ENCODE peak calls at places on chromosomes 7 and 10, in four cellular contexts. G, U, M and R are unnamed samples.

GRCh38 chr10:24603333-24603732 is 120.4 kb downstream of the ARHGAP21 start:
- DNase-seq in U (no peak), M (no peak), G (no peak), R (no peak)

GRCh38 chr7:132002343-132002968 is 446.0 kb upstream of the PODXL start:
- DNase-seq in U (no peak), M (no peak), G (no peak), R (no peak)

GRCh38 chr7:128940494-128941322 is 3.0 kb downstream of the IRF5 start:
- DNase-seq in G (no peak), M (no peak), U (no peak), R (no peak)

GRCh38 chr10:128883126-128884060 is 583.6 kb upstream of the MGMT start:
- DNase-seq in U (no peak), M (no peak), G (no peak), R (no peak)

GRCh38 chr10:12500406-12501303 is 151.3 kb downstream of the CAMK1D start:
- DNase-seq in U (no peak), M (no peak), G (peak), R (no peak)

GRCh38 chr7:2008936-2009540 is 223.7 kb downstream of the MAD1L1 start:
- DNase-seq in M (peak), U (no peak), G (no peak), R (no peak)

GRCh38 chr10:129761573-129761972 is 202.5 kb downstream of the EBF3 start:
- DNase-seq in U (no peak), G (no peak), M (no peak), R (no peak)

GRCh38 chr7:94392391-94392782 is 2.3 kb upstream of the COL1A2 start:
- DNase-seq in U (no peak), G (no peak), M (no peak), R (no peak)

GRCh38 chr7:128682125-128682524 is 10.0 kb downstream of the GARIN1A start:
- DNase-seq in M (no peak), G (no peak), U (no peak), R (no peak)

GRCh38 chr10:15813415-15813814 is 46.9 kb downstream of the MINDY3 start:
- DNase-seq in U (no peak), M (no peak), G (no peak), R (no peak)

GRCh38 chr7:2411815-2412586 is 8.6 kb downstream of the CHST12 start:
- DNase-seq in U (no peak), M (no peak), G (no peak), R (no peak)

GRCh38 chr10:6221971-6222751 is 19.4 kb downstream of the PFKFB3 start:
- DNase-seq in M (no peak), G (no peak), U (no peak), R (no peak)

GRCh38 chr7:102393467-102393866 is 2.7 kb upstream of the PRKRIP1 start:
- DNase-seq in G (peak), M (no peak), U (no peak), R (no peak)

GRCh38 chr10:69479241-69479730 is 28.0 kb downstream of the TSPAN15 start:
- DNase-seq in M (no peak), U (no peak), G (no peak), R (no peak)

DNA sequence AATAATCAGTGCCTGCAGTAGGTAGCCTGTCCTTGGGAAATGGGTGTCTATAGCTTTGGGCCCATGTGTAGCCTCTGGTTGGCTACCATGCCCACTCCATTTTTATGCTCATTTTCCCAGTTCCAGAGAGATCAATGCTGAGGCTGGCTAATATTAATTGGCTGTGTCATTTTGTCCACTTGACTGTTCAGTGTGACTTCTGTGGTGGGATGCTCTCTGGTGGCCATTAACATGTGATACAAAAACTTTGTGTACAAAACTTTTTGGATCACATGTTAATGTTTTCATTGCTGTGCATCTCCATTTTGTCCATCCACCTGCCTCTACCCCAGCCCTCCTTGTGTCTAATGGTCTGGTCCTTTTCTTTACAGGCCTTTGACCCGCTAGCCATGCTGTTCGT is 22.7 kb downstream of the VIM start:
- DNase-seq in M (no peak), U (no peak), G (no peak), R (no peak)
- TF ChIP-seq CTCF in M (no peak), U (no peak), G (no peak), R (no peak)

DNA sequence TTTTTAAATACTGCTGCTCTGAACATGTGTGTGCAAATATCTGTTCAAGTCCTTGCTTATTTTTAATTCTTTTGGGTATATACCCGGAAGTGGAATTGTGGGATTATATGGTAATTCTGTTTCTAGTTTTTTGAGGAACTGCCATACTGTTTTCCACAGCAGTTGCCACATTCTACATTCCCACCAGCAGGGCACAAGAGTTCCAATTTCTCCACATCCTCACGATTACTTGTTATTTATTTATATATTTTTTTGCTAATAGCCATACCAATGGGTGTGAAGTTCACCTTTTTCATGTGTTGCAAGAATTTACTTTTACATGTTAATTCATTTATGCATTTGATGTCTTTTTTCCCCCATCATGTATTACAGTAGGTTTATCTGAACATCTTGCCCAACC is 79.6 kb upstream of the CXCL12 start:
- DNase-seq in U (no peak), M (no peak), G (no peak), R (no peak)
- TF ChIP-seq CTCF in U (peak), M (peak), G (no peak), R (no peak)

GRCh38 chr7:154198481-154198880 is 146.3 kb downstream of the DPP6 start:
- DNase-seq in M (no peak), G (no peak), U (no peak), R (no peak)

GRCh38 chr7:154202002-154202401 is 149.8 kb downstream of the DPP6 start:
- DNase-seq in M (no peak), U (no peak), G (no peak), R (no peak)

GRCh38 chr7:154204046-154204445 is 151.8 kb downstream of the DPP6 start:
- DNase-seq in G (no peak), M (no peak), U (no peak), R (no peak)
- TF ChIP-seq CTCF in G (no peak), M (no peak), U (no peak), R (no peak)

GRCh38 chr7:51307811-51308737 is 8.5 kb downstream of the COBL start:
- DNase-seq in U (no peak), M (no peak), G (no peak), R (no peak)
- TF ChIP-seq CTCF in U (no peak), M (no peak), G (no peak), R (no peak)

GRCh38 chr10:98555011-98555619 is 108.4 kb upstream of the HPS1 start:
- DNase-seq in G (no peak), M (no peak), U (no peak), R (no peak)

GRCh38 chr10:98560585-98560984 is 113.8 kb upstream of the HPS1 start:
- DNase-seq in U (no peak), G (no peak), M (no peak), R (no peak)

DNA sequence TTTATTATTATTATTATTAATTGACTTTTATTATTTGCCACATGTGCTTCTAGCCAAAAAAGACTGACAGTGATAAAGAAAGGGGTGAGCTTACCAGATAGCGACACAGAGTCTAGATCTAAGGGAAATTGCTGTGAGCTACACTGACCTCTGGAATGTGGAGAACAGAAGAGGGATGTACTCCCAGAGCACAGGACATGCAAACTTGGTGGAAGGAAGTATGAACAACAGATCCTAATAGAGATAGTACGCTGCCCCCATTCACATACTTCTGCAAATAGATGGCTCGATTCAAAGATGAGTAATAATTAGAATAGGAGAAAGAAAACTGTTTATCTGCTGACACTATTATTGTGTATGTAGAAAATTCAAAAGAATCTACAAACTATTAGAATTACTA is 109.3 kb upstream of the HPS1 start:
- DNase-seq in G (no peak), M (no peak), U (no peak), R (no peak)
- TF ChIP-seq CTCF in G (no peak), M (no peak), U (no peak), R (no peak)

GRCh38 chr10:121313119-121313858 is 285.0 kb downstream of the FGFR2 start:
- DNase-seq in U (no peak), G (no peak), M (no peak), R (no peak)
- TF ChIP-seq CTCF in U (no peak), G (no peak), M (no peak), R (no peak)

GRCh38 chr10:27242473-27242950 is 1.9 kb upstream of the ACBD5 start:
- DNase-seq in M (no peak), U (no peak), G (no peak), R (no peak)
- TF ChIP-seq CTCF in M (no peak), U (no peak), G (no peak), R (no peak)

DNA sequence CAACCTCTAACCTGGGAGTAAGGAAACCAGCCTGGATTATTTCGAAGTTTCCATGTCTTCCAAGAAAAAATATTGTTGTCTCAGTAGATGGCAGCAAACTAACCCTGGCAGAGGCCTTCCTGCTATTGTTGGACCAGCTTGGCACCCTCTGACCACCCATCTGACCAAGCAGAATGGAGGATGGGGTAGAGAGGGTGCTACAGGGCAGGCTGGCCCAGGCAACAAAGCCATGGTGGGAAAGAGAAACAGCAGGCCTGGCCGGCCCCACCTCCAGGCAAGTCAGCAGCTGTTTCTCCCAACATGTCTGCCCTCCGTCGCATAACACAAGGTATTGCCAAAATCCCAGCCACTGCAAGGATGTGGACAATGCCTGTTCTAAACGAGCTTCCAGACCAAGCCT is 95.0 kb downstream of the FAM53B start:
- DNase-seq in G (no peak), U (no peak), M (no peak), R (no peak)
- TF ChIP-seq CTCF in G (no peak), U (no peak), M (no peak), R (no peak)

DNA sequence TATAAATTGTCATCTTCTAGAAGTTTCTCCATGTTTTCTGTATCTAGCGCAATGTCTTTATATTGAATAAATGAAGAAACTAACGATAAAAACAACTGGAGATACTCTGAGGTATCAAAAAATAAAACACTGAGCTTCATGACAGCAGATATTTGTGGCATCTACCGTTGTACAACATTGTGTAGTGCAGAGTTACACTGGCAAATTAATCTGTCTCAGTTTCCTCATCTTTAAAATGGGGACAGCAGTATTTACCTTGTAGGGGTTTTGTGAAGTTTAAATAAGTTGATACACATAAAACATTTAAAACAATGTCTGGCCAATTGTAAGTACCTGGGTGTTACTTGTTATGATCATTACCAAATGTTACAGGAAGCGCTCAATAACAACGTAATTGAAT is 10.4 kb downstream of the ITGB1 start:
- DNase-seq in G (no peak), U (no peak), M (no peak), R (no peak)
- TF ChIP-seq CTCF in G (no peak), U (no peak), M (no peak), R (no peak)